ENCODE peak calls at places on chromosomes 5 and 9, in five cellular contexts. X is H4; J is stimulated activated CD8-positive, alpha-beta memory T cell treated with anti-CD3 and anti-CD28 coated beads, Interleukin-4, amount 100 ng/mL, for 4 hours; K is NCI-H748 treated with DMSO at 0.1 percent for 48 hours; B is PC-9. Z is an unnamed sample.

GRCh38 chr5:81233080-81233634 is at the start of gene CKMT2:
- DNase-seq in X (no peak), B (no peak), K (no peak), J (no peak), Z (no peak)

GRCh38 chr5:77841616-77842015 is 65.5 kb upstream of the TBCA start:
- DNase-seq in K (no peak), B (no peak), J (no peak), X (no peak), Z (no peak)

GRCh38 chr5:108430931-108431608 is 49.2 kb upstream of the FBXL17 start:
- DNase-seq in X (no peak), B (no peak), K (no peak), J (no peak), Z (no peak)

GRCh38 chr5:141758316-141758965 is 76.4 kb upstream of the ARAP3 start:
- DNase-seq in B (no peak), X (no peak), K (no peak), J (no peak), Z (no peak)

GRCh38 chr9:128482186-128482585 is 22.3 kb upstream of the GLE1 start:
- DNase-seq in J (no peak), X (no peak), K (no peak), B (no peak), Z (no peak)

GRCh38 chr9:109063765-109064164 is 50.5 kb upstream of the CTNNAL1 start:
- DNase-seq in J (no peak), X (no peak), K (no peak), B (no peak), Z (peak; percentile 45)

GRCh38 chr5:116494784-116495480 is 79.7 kb downstream of the SEMA6A start:
- DNase-seq in J (no peak), B (no peak), K (peak; percentile 86), X (no peak), Z (no peak)

GRCh38 chr9:116940614-116941215 is 253.6 kb downstream of the TRIM32 start:
- DNase-seq in B (peak; percentile 27), X (no peak), J (no peak), K (no peak), Z (no peak)

GRCh38 chr5:53008751-53009150 is 19.6 kb downstream of the ITGA2 start:
- DNase-seq in B (no peak), K (no peak), J (no peak), X (no peak), Z (peak; percentile 69)

GRCh38 chr5:66645039-66645438 is 48.8 kb downstream of the MAST4 start:
- DNase-seq in K (no peak), X (no peak), B (no peak), J (no peak), Z (no peak)

GRCh38 chr9:3980771-3981170 is 319.1 kb downstream of the GLIS3 start:
- DNase-seq in J (no peak), X (no peak), K (no peak), B (no peak), Z (no peak)

GRCh38 chr9:136501686-136502085 is 18.8 kb upstream of the SEC16A start:
- DNase-seq in X (no peak), J (no peak), B (no peak), K (no peak), Z (no peak)

GRCh38 chr5:175701797-175702196 is 43.9 kb downstream of the HRH2 start:
- DNase-seq in J (no peak), B (no peak), K (no peak), X (no peak), Z (no peak)

GRCh38 chr5:135486679-135487395 is 34.7 kb upstream of the TIFAB start:
- DNase-seq in J (no peak), B (no peak), X (no peak), K (no peak), Z (no peak)

GRCh38 chr5:82813951-82814350 is 263.2 kb downstream of the TMEM167A start:
- DNase-seq in B (no peak), K (no peak), J (no peak), X (no peak), Z (no peak)

GRCh38 chr5:104048231-104048630 is 485.6 kb upstream of the NUDT12 start:
- DNase-seq in J (no peak), X (no peak), B (no peak), K (no peak), Z (peak; percentile 55)

GRCh38 chr5:92017786-92018185 is 634.7 kb upstream of the ARRDC3 start:
- DNase-seq in J (no peak), X (peak; percentile 69), K (no peak), B (no peak), Z (peak; percentile 97)

GRCh38 chr9:114212841-114213240 is 57.5 kb downstream of the COL27A1 start:
- DNase-seq in B (no peak), X (no peak), J (no peak), K (no peak), Z (no peak)

GRCh38 chr5:168752416-168753190 is 173.4 kb upstream of the PANK3 start:
- DNase-seq in K (no peak), J (no peak), B (no peak), X (no peak), Z (no peak)

GRCh38 chr9:108469654-108470053 is 386.1 kb downstream of the ACTL7B start:
- DNase-seq in B (peak; percentile 9), J (no peak), X (peak; percentile 60), K (no peak), Z (peak; percentile 67)

GRCh38 chr5:3197237-3197636 is 398.4 kb upstream of the IRX1 start:
- DNase-seq in X (no peak), J (no peak), B (no peak), K (no peak), Z (no peak)

GRCh38 chr9:137070906-137071275 is 534 bp upstream of the SAPCD2 start:
- DNase-seq in B (no peak), J (no peak), K (no peak), X (peak; percentile 36), Z (peak; percentile 65)

GRCh38 chr9:132407196-132407595 is 556 bp upstream of the TTF1 start:
- DNase-seq in X (no peak), J (no peak), B (no peak), K (no peak), Z (no peak)

GRCh38 chr5:86968311-86968753 is 299.4 kb upstream of the RASA1 start:
- DNase-seq in B (no peak), K (peak; percentile 32), J (no peak), X (peak; percentile 59), Z (peak; percentile 56)

GRCh38 chr5:130541617-130542221 is 623.3 kb downstream of the HINT1 start:
- DNase-seq in J (no peak), B (no peak), X (peak; percentile 83), K (no peak), Z (peak; percentile 85)

GRCh38 chr5:56686337-56687198 is 128.8 kb upstream of the MAP3K1 start:
- DNase-seq in K (no peak), B (no peak), X (no peak), J (no peak), Z (no peak)

GRCh38 chr9:16726718-16727451 is 143.6 kb downstream of the BNC2 start:
- DNase-seq in B (peak; percentile 58), K (peak; percentile 37), J (no peak), X (peak; percentile 26), Z (peak; percentile 56)

GRCh38 chr5:73284196-73284795 is 111.3 kb downstream of the TMEM174 start:
- DNase-seq in K (no peak), X (no peak), J (no peak), B (no peak), Z (no peak)

GRCh38 chr5:27708579-27708978 is 670.2 kb upstream of the CDH9 start:
- DNase-seq in B (no peak), K (no peak), X (no peak), J (no peak), Z (peak; percentile 74)

GRCh38 chr5:2153808-2154207 is 271.1 kb upstream of the IRX4 start:
- DNase-seq in X (no peak), K (no peak), B (no peak), J (no peak), Z (no peak)

GRCh38 chr5:130871346-130872086 is 293.5 kb downstream of the HINT1 start:
- DNase-seq in B (peak; percentile 6), J (no peak), X (peak; percentile 19), K (no peak), Z (peak; percentile 11)